ENCODE peak calls at places on chromosomes 13 and 19, in six cellular contexts. P is mesothelial cell of epicardium, C is RPMI8226, N is AG09309, U is astrocyte of the hippocampus, X is type B pancreatic cell. W is an unnamed sample.

GRCh38 chr13:23658929-23659541 is 88.8 kb downstream of the TNFRSF19 start:
- DNase-seq in P (no peak), C (no peak), N (no peak), U (no peak), X (no peak), W (no peak)

GRCh38 chr19:7833225-7834156 is 3.5 kb downstream of the EVI5L start:
- DNase-seq in P (no peak), C (no peak), N (no peak), U (peak; percentile 26), X (no peak), W (peak; percentile 29)

GRCh38 chr19:28705008-28705407 is 507.9 kb downstream of the UQCRFS1 start:
- DNase-seq in P (no peak), C (peak; percentile 25), N (peak; percentile 68), U (peak; percentile 86), X (no peak), W (peak; percentile 82)

GRCh38 chr13:99617474-99618255 is 116.4 kb downstream of the TM9SF2 start:
- DNase-seq in P (peak; percentile 54), C (peak; percentile 51), N (peak; percentile 69), U (peak; percentile 75), X (no peak), W (no peak)

GRCh38 chr19:6886272-6886671 is 1.1 kb upstream of the ADGRE1 start:
- DNase-seq in P (no peak), C (no peak), N (no peak), U (no peak), X (no peak), W (no peak)

GRCh38 chr19:48826606-48827020 is 9.7 kb downstream of the HSD17B14 start:
- DNase-seq in P (no peak), C (no peak), N (no peak), U (no peak), X (no peak), W (no peak)

GRCh38 chr13:32587774-32588165 is 1.5 kb downstream of the PDS5B start:
- DNase-seq in P (no peak), C (no peak), N (no peak), U (peak; percentile 45), X (no peak), W (no peak)

GRCh38 chr19:9914315-9915207 is 21.8 kb downstream of the OLFM2 start:
- DNase-seq in P (peak; percentile 80), C (peak; percentile 85), N (no peak), U (peak; percentile 96), X (peak; percentile 83), W (peak; percentile 56)

GRCh38 chr19:18972301-18972831 is 31.3 kb upstream of the HOMER3 start:
- DNase-seq in P (no peak), C (no peak), N (no peak), U (no peak), X (no peak), W (no peak)

GRCh38 chr13:24161980-24162517 is 1.5 kb downstream of the SPATA13 start:
- DNase-seq in P (no peak), C (no peak), N (no peak), U (no peak), X (no peak), W (no peak)

GRCh38 chr13:99322297-99323103 is 15.3 kb upstream of the GPR183 start:
- DNase-seq in P (no peak), C (no peak), N (peak; percentile 61), U (peak; percentile 60), X (no peak), W (peak; percentile 88)

GRCh38 chr13:28434934-28435333 is 60.0 kb downstream of the FLT1 start:
- DNase-seq in P (no peak), C (no peak), N (no peak), U (no peak), X (no peak), W (no peak)

GRCh38 chr13:96848275-96848674 is 146.0 kb downstream of the OXGR1 start:
- DNase-seq in P (no peak), C (no peak), N (no peak), U (no peak), X (no peak), W (no peak)

GRCh38 chr13:83498486-83499190 is 383.6 kb downstream of the SLITRK1 start:
- DNase-seq in P (no peak), C (no peak), N (peak; percentile 64), U (peak; percentile 23), X (no peak), W (peak; percentile 27)

GRCh38 chr19:5547881-5548280 is 19.9 kb downstream of the TINCR start:
- DNase-seq in P (no peak), C (peak; percentile 70), N (no peak), U (peak; percentile 39), X (no peak), W (peak; percentile 3)

GRCh38 chr13:35768126-35768525 is 291.6 kb upstream of the MAB21L1 start:
- DNase-seq in P (no peak), C (no peak), N (no peak), U (no peak), X (no peak), W (no peak)

GRCh38 chr13:24192036-24192810 is 31.7 kb downstream of the SPATA13 start:
- DNase-seq in P (no peak), C (no peak), N (no peak), U (no peak), X (no peak), W (no peak)

GRCh38 chr13:33111414-33112110 is 95.3 kb downstream of the KL start:
- DNase-seq in P (no peak), C (no peak), N (no peak), U (peak; percentile 87), X (no peak), W (no peak)

GRCh38 chr19:40776966-40777794 is 867 bp upstream of the RAB4B start:
- DNase-seq in P (peak; percentile 91), C (peak; percentile 86), N (peak; percentile 78), U (peak; percentile 96), X (peak; percentile 88), W (peak; percentile 90)

GRCh38 chr19:30225615-30226463 is 146.3 kb upstream of the ZNF536 start:
- DNase-seq in P (no peak), C (no peak), N (no peak), U (peak; percentile 43), X (no peak), W (no peak)

GRCh38 chr13:78978381-78978998 is 319.5 kb upstream of the OBI1 start:
- DNase-seq in P (no peak), C (peak; percentile 55), N (peak; percentile 17), U (peak; percentile 71), X (no peak), W (peak; percentile 19)

GRCh38 chr19:48417436-48417835 is 24.0 kb downstream of the GRIN2D start:
- DNase-seq in P (no peak), C (no peak), N (no peak), U (no peak), X (no peak), W (no peak)

GRCh38 chr13:96481482-96481881 is 391.6 kb downstream of the HS6ST3 start:
- DNase-seq in P (no peak), C (no peak), N (no peak), U (no peak), X (no peak), W (no peak)

GRCh38 chr13:77717508-77717907 is 20.0 kb downstream of the SLAIN1 start:
- DNase-seq in P (no peak), C (no peak), N (no peak), U (no peak), X (no peak), W (no peak)

GRCh38 chr13:75226755-75227435 is 255.1 kb downstream of the TBC1D4 start:
- DNase-seq in P (no peak), C (no peak), N (peak; percentile 97), U (peak; percentile 94), X (no peak), W (peak; percentile 92)

GRCh38 chr19:48724796-48725753 is 5.5 kb upstream of the MAMSTR start:
- DNase-seq in P (peak; percentile 57), C (peak; percentile 67), N (no peak), U (peak; percentile 82), X (no peak), W (peak; percentile 86)

GRCh38 chr13:113742000-113742441 is 17.0 kb upstream of the TMEM255B start:
- DNase-seq in P (no peak), C (peak; percentile 92), N (no peak), U (peak; percentile 35), X (no peak), W (no peak)

GRCh38 chr19:1167687-1168561 is 6.1 kb downstream of the SBNO2 start:
- DNase-seq in P (no peak), C (no peak), N (no peak), U (no peak), X (no peak), W (no peak)

GRCh38 chr19:29383696-29384095 is 142.1 kb upstream of the VSTM2B start:
- DNase-seq in P (no peak), C (no peak), N (no peak), U (no peak), X (no peak), W (no peak)

W was measured in stromal cell of bone marrow.